ENCODE peak calls at places on chromosomes 16 and 17, in nine cellular contexts. Q is CD8-positive, alpha-beta T cell; T is IMR-90; I is fibroblast of lung; F is dorsolateral prefrontal cortex; O is uterus; B is sigmoid colon; S is Peyer's patch; J is kidney epithelial cell. E is an unnamed sample.

GRCh38 chr16:70428178-70428998 is 10.5 kb downstream of the ST3GAL2 start:
- DNase-seq in J (peak; percentile 84), T (peak; percentile 97), S (peak; percentile 65), I (peak; percentile 93), B (peak; percentile 94), F (peak; percentile 73), O (peak; percentile 90), Q (no peak), E (peak; percentile 81)

GRCh38 chr17:73469311-73469710 is 157.5 kb upstream of the CDC42EP4 start:
- DNase-seq in F (no peak), T (no peak), I (no peak), J (no peak), S (no peak), O (no peak), Q (no peak), B (no peak), E (no peak)

GRCh38 chr17:46942441-46943217 is 19.7 kb downstream of the GOSR2 start:
- DNase-seq in O (peak; percentile 48), T (peak; percentile 75), S (peak; percentile 34), Q (peak; percentile 21), J (no peak), B (no peak), I (peak; percentile 79), F (peak; percentile 82), E (no peak)

GRCh38 chr16:9077001-9077809 is 14.2 kb upstream of the HAPSTR1 start:
- DNase-seq in T (peak; percentile 88), B (no peak), O (no peak), S (no peak), Q (no peak), F (no peak), I (no peak), J (peak; percentile 70), E (no peak)

GRCh38 chr17:81339180-81339501 is 44.0 kb upstream of the SLC38A10 start:
- DNase-seq in S (no peak), T (no peak), J (no peak), I (no peak), F (no peak), B (no peak), Q (no peak), O (no peak), E (no peak)

GRCh38 chr17:81398170-81398854 is 3.1 kb downstream of the BAHCC1 start:
- DNase-seq in Q (no peak), I (peak; percentile 62), O (no peak), B (no peak), S (no peak), T (peak; percentile 49), J (no peak), F (no peak), E (no peak)

GRCh38 chr17:21689604-21690003 is 2.7 kb upstream of the KCNJ18 start:
- DNase-seq in Q (no peak), O (peak; percentile 84), J (peak; percentile 50), S (no peak), B (peak; percentile 89), I (peak; percentile 88), T (peak; percentile 72), F (peak; percentile 86), E (no peak)

GRCh38 chr17:37360632-37361031 is 15.2 kb upstream of the C17orf78 start:
- DNase-seq in B (no peak), I (peak; percentile 30), F (no peak), J (no peak), O (no peak), Q (no peak), T (peak; percentile 25), S (no peak), E (no peak)

GRCh38 chr17:67647482-67647881 is 70.3 kb upstream of the NOL11 start:
- DNase-seq in J (no peak), T (no peak), B (no peak), I (no peak), O (no peak), Q (no peak), F (no peak), S (no peak), E (peak; percentile 71)

GRCh38 chr17:56881685-56882295 is 32.1 kb downstream of the TRIM25 start:
- DNase-seq in T (no peak), O (no peak), B (no peak), I (no peak), F (no peak), S (no peak), Q (no peak), J (no peak), E (no peak)

GRCh38 chr17:18889658-18890057 is 31.7 kb downstream of the PRPSAP2 start:
- DNase-seq in Q (no peak), B (no peak), J (no peak), I (no peak), S (no peak), O (no peak), T (no peak), F (no peak), E (no peak)

GRCh38 chr16:56409195-56409594 is 16.1 kb downstream of the AMFR start:
- DNase-seq in I (peak; percentile 24), B (no peak), O (no peak), J (no peak), F (no peak), Q (no peak), T (peak; percentile 47), S (no peak), E (no peak)

GRCh38 chr17:78421534-78422266 is 43.3 kb downstream of the PGS1 start:
- DNase-seq in Q (peak; percentile 63), O (peak; percentile 68), S (peak; percentile 70), I (peak; percentile 72), B (peak; percentile 88), T (peak; percentile 65), J (no peak), F (peak; percentile 70), E (peak; percentile 55)

GRCh38 chr17:17816240-17816814 is 20.5 kb downstream of the SREBF1 start:
- DNase-seq in S (no peak), I (no peak), T (no peak), F (peak; percentile 85), J (no peak), Q (no peak), O (no peak), B (no peak), E (no peak)

GRCh38 chr16:78629173-78629572 is 529.7 kb downstream of the WWOX start:
- DNase-seq in B (no peak), Q (no peak), O (no peak), J (no peak), F (no peak), I (peak; percentile 16), T (no peak), S (no peak), E (no peak)

GRCh38 chr16:3654249-3654991 is at the start of gene DNASE1:
- DNase-seq in B (peak; percentile 71), O (peak; percentile 36), I (peak; percentile 51), J (peak; percentile 19), T (peak; percentile 36), F (peak; percentile 31), S (peak; percentile 39), Q (peak; percentile 30), E (peak; percentile 50)

GRCh38 chr17:77131919-77132318 is 8.8 kb upstream of the SEC14L1 start:
- DNase-seq in S (no peak), T (peak; percentile 70), Q (no peak), O (no peak), J (no peak), B (no peak), F (no peak), I (peak; percentile 49), E (no peak)

GRCh38 chr16:50674831-50675230 is 6.3 kb downstream of the SNX20 start:
- DNase-seq in S (no peak), Q (no peak), B (no peak), T (no peak), F (no peak), I (no peak), O (no peak), J (no peak), E (no peak)

GRCh38 chr16:90010676-90011075 is 8.6 kb downstream of the DBNDD1 start:
- DNase-seq in I (no peak), Q (no peak), J (no peak), F (no peak), S (no peak), T (no peak), B (no peak), O (no peak), E (no peak)
- H3K4me3 ChIP-seq in I (no peak overlapping the region), Q (no peak overlapping the region), J (no peak overlapping the region), F (no peak overlapping the region), S (no peak overlapping the region), T (no peak overlapping the region), B (no peak overlapping the region), O (no peak overlapping the region), E (no peak overlapping the region)

GRCh38 chr16:31529398-31530312 is 2.0 kb downstream of the AHSP start:
- DNase-seq in B (no peak), I (no peak), Q (no peak), F (no peak), S (no peak), T (no peak), O (peak; percentile 53), J (no peak), E (no peak)
- H3K4me3 ChIP-seq in B (peak overlapping the region; percentile 49), I (no peak overlapping the region), Q (no peak overlapping the region), F (peak overlapping the region; percentile 20), S (peak overlapping the region; percentile 27), T (peak overlapping the region; percentile 40), O (peak overlapping the region; percentile 45), J (no peak overlapping the region), E (no peak overlapping the region)

DNA sequence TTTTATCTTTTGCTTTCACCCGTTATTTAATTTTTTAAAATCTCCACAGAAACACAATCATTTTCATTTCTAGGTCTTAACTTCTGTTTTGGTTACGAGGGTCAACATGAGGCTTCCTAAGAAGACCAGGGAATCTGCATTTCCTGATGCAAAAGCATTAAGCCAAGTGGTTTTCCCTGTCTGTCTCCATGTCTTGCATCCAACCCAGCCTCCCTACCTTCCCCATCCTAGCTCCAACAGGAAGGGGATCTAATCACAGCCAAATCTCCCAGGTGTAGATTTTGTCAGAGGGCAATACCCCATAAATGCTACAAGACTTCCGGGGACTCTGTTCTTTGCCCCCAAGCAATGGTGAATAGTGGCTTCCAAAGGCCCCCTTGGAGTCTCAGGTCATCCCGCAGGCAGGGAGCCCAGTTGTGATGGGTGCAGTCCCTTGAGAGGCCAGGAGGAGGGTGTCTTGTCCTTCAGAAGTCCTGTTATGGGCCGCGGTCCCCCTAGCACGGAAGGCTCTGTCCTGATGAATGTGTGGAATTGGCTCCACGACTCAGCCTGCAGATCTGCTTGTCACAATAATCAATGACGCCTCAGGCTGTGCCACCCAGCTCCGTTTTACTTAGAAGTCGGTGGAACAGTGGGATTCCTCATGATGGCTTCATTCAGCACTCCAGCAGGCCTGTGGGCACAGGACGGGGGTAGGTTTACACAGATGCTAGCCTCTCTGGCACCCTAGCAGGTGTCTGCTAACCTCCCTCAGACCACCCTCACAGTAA is 141.1 kb downstream of the RGS9 start:
- DNase-seq in B (no peak), T (peak; percentile 62), F (peak; percentile 31), I (peak; percentile 54), S (no peak), J (no peak), O (no peak), Q (no peak), E (no peak)
- H3K4me3 ChIP-seq in B (no peak overlapping the region), T (no peak overlapping the region), F (no peak overlapping the region), I (no peak overlapping the region), S (no peak overlapping the region), J (no peak overlapping the region), O (no peak overlapping the region), Q (no peak overlapping the region), E (no peak overlapping the region)

GRCh38 chr16:549544-550263 is 10.5 kb upstream of the PRR35 start:
- DNase-seq in S (no peak), J (no peak), I (no peak), B (no peak), F (no peak), T (no peak), O (no peak), Q (no peak), E (no peak)
- H3K4me3 ChIP-seq in S (no peak overlapping the region), J (no peak overlapping the region), I (no peak overlapping the region), B (no peak overlapping the region), F (no peak overlapping the region), T (no peak overlapping the region), O (no peak overlapping the region), Q (no peak overlapping the region), E (no peak overlapping the region)